ENCODE peak calls at places on chromosomes 3 and 15, in ten cellular contexts. K is uterus, Y is GM12865, V is AG10803, N is fibroblast of pulmonary artery, U is cardiac muscle cell, F is AG04449, R is astrocyte, D is lower lobe of right lung, H is left ventricle myocardium inferior. W is an unnamed sample.

GRCh38 chr3:174958671-174959328 is 99.7 kb downstream of the NAALADL2 start:
- DNase-seq in D (no peak), U (no peak), H (no peak), F (no peak), V (peak), N (peak), R (no peak), Y (no peak), K (no peak), W (no peak)

GRCh38 chr15:34436956-34437442 is 609 bp downstream of the GOLGA8A start:
- DNase-seq in D (peak), U (peak), R (peak), F (no peak), V (peak), Y (peak), N (peak), H (peak), K (no peak), W (peak)

GRCh38 chr15:24772709-24773373 is 97.3 kb downstream of the NPAP1 start:
- DNase-seq in R (peak), V (peak), N (peak), K (peak), H (peak), D (peak), F (peak), U (no peak), Y (no peak), W (peak)

GRCh38 chr3:25476639-25477038 is 48.6 kb downstream of the RARB start:
- DNase-seq in R (peak), K (no peak), N (peak), F (no peak), U (no peak), V (peak), Y (no peak), H (no peak), D (no peak), W (peak)

GRCh38 chr15:51621155-51621554 is 1.4 kb downstream of the DMXL2 start:
- DNase-seq in N (no peak), H (no peak), R (no peak), K (no peak), F (no peak), V (no peak), Y (no peak), D (no peak), U (no peak), W (no peak)

GRCh38 chr3:100436951-100437350 is 35.6 kb downstream of the LNP1 start:
- DNase-seq in U (no peak), R (peak), N (no peak), D (no peak), H (no peak), F (peak), Y (no peak), K (no peak), V (peak), W (no peak)

GRCh38 chr3:78906245-78906644 is 861.6 kb downstream of the ROBO1 start:
- DNase-seq in U (no peak), H (no peak), V (no peak), F (no peak), D (no peak), K (no peak), N (no peak), R (no peak), Y (no peak), W (no peak)

GRCh38 chr3:71006810-71007785 is 576.4 kb downstream of the FOXP1 start:
- DNase-seq in D (no peak), H (no peak), R (peak), K (no peak), U (peak), Y (peak), F (no peak), V (peak), N (peak), W (peak)

GRCh38 chr15:68197661-68198437 is 7.3 kb downstream of the CALML4 start:
- DNase-seq in R (no peak), K (no peak), D (no peak), F (no peak), N (no peak), Y (no peak), H (no peak), V (no peak), U (no peak), W (no peak)

GRCh38 chr3:60290093-60290492 is 961.2 kb downstream of the FHIT start:
- DNase-seq in U (no peak), Y (no peak), V (no peak), R (no peak), D (no peak), K (no peak), H (no peak), N (no peak), F (no peak), W (no peak)

GRCh38 chr15:28899061-28899738 is 13.4 kb downstream of the APBA2 start:
- DNase-seq in K (no peak), U (no peak), Y (no peak), F (no peak), R (no peak), N (no peak), H (no peak), V (no peak), D (peak), W (no peak)

DNA sequence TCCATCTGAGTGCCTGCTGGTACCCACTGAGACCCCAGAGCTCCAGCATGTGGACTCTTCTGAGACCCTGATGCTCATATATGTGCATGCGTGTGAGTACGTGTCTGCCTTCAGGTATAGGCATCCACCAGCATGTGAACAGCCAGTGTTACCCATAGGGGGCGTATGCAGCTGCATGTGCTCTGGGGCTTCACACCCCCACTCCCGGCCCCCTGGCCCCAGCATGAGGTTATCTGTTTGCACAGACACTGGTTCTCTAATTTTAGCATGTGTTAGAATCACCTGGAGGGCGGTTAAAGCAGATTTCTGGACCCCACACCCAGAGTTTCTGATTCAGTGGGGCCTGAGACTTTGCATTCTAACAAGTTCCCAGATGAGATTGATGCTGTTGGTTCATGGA is 824 bp upstream of the CILP start:
- DNase-seq in U (peak), H (no peak), V (no peak), F (no peak), D (no peak), N (no peak), K (no peak), Y (peak), R (no peak), W (no peak)
- TF ChIP-seq CTCF in U (peak), H (peak), V (peak), F (peak), D (peak), N (peak), K (no peak), Y (peak), R (peak), W (peak)

GRCh38 chr15:94894056-94894455 is 662.7 kb downstream of the MCTP2 start:
- DNase-seq in F (no peak), V (no peak), D (no peak), N (no peak), Y (no peak), K (no peak), H (no peak), U (no peak), R (no peak), W (no peak)
- H3K4me3 ChIP-seq in F (no peak), V (no peak), D (no peak), N (no peak), Y (no peak), K (no peak), H (no peak), U (no peak), R (no peak), W (no peak)

DNA sequence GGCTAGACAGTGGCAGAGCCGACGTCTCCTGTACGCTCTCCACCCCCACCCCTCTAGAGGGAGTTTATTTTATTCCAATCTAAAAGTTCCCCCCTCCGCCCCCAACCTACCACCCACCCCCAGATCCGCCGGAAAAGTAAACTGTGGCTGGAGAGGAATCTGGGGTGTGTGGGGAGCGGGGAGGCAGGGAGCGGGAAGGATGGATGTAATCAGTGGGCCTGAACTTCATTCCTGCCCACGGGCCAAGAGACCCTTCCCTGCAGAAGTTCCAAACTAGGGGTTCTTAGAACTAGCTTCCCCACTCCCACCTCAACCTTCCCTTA is 547 bp upstream of the CSRNP1 start:
- DNase-seq in F (no peak), Y (no peak), D (no peak), U (no peak), R (no peak), H (no peak), N (no peak), V (no peak), K (no peak), W (no peak)
- TF ChIP-seq CTCF in F (no peak), Y (no peak), D (no peak), U (no peak), R (no peak), H (peak), N (no peak), V (no peak), K (no peak), W (no peak)

GRCh38 chr3:129604942-129605592 is 1.4 kb downstream of the PLXND1 start:
- DNase-seq in Y (no peak), V (no peak), N (no peak), F (no peak), D (peak), K (no peak), R (no peak), H (no peak), U (no peak), W (no peak)
- H3K4me3 ChIP-seq in Y (no peak), V (peak), N (peak), F (peak), D (peak), K (peak), R (peak), H (peak), U (peak), W (peak)

GRCh38 chr15:62934236-62934971 is 108.1 kb upstream of the TPM1 start:
- DNase-seq in K (no peak), F (no peak), R (no peak), H (no peak), Y (peak), N (no peak), U (no peak), V (no peak), D (no peak), W (no peak)
- TF ChIP-seq CTCF in K (no peak), F (no peak), R (no peak), H (no peak), Y (no peak), N (no peak), U (no peak), V (no peak), D (no peak), W (no peak)

GRCh38 chr3:101500208-101500607 is 12.8 kb downstream of the SENP7 start:
- DNase-seq in V (no peak), H (no peak), U (no peak), R (no peak), Y (no peak), K (no peak), F (no peak), D (no peak), N (no peak), W (no peak)
- H3K4me3 ChIP-seq in V (no peak), H (no peak), U (no peak), R (no peak), Y (no peak), K (no peak), F (no peak), D (no peak), N (no peak), W (no peak)